ENCODE peak calls at places on chromosome 12, in seven cellular contexts. B, G, P, J, I, S and O are unnamed samples.

GRCh38 chr12:108046135-108046534 is 83.0 kb upstream of the WSCD2 start:
- DNase-seq in B (no peak), G (no peak), P (no peak), J (no peak), I (no peak), S (no peak), O (no peak)

GRCh38 chr12:49068879-49069506 is 786 bp downstream of the RHEBL1 start:
- DNase-seq in B (no peak), G (no peak), P (no peak), J (no peak), I (no peak), S (no peak), O (no peak)

GRCh38 chr12:64706366-64706765 is 52.8 kb downstream of the GNS start:
- DNase-seq in B (no peak), G (no peak), P (no peak), J (no peak), I (no peak), S (no peak), O (no peak)

GRCh38 chr12:115946092-115946491 is 331.4 kb downstream of the MED13L start:
- DNase-seq in B (no peak), G (no peak), P (no peak), J (no peak), I (no peak), S (no peak), O (no peak)

GRCh38 chr12:127548123-127548553 is 718.8 kb upstream of the TMEM132C start:
- DNase-seq in B (no peak), G (no peak), P (no peak), J (no peak), I (no peak), S (peak), O (no peak)

GRCh38 chr12:49901026-49901425 is 2.7 kb downstream of the FAIM2 start:
- DNase-seq in B (no peak), G (no peak), P (no peak), J (no peak), I (peak), S (no peak), O (no peak)

GRCh38 chr12:116044181-116044580 is 233.3 kb downstream of the MED13L start:
- DNase-seq in B (no peak), G (no peak), P (no peak), J (no peak), I (no peak), S (no peak), O (no peak)

GRCh38 chr12:105084251-105085250 is at the start of gene ALDH1L2:
- DNase-seq in B (no peak), G (peak), P (peak), J (peak), I (peak), S (peak), O (no peak)

GRCh38 chr12:115380509-115381120 is 696.6 kb upstream of the TBX3 start:
- DNase-seq in B (no peak), G (no peak), P (no peak), J (no peak), I (no peak), S (no peak), O (no peak)

GRCh38 chr12:93593833-93594232 is 21.4 kb downstream of the SOCS2 start:
- DNase-seq in B (peak), G (no peak), P (no peak), J (no peak), I (no peak), S (no peak), O (no peak)

GRCh38 chr12:66011731-66012130 is 118.8 kb downstream of the LLPH start:
- DNase-seq in B (no peak), G (no peak), P (peak), J (no peak), I (no peak), S (peak), O (no peak)

GRCh38 chr12:101563197-101563596 is 31.6 kb upstream of the MYBPC1 start:
- DNase-seq in B (no peak), G (peak), P (no peak), J (no peak), I (no peak), S (no peak), O (no peak)

GRCh38 chr12:108856428-108857157 is 790 bp downstream of the SSH1 start:
- DNase-seq in B (peak), G (peak), P (peak), J (peak), I (peak), S (peak), O (no peak)

GRCh38 chr12:94689646-94690036 is 39.3 kb upstream of the TMCC3 start:
- DNase-seq in B (no peak), G (no peak), P (peak), J (no peak), I (no peak), S (no peak), O (no peak)

GRCh38 chr12:6033546-6033945 is 88.5 kb upstream of the ANO2 start:
- DNase-seq in B (no peak), G (no peak), P (no peak), J (no peak), I (no peak), S (no peak), O (no peak)

GRCh38 chr12:130879781-130880389 is 8.0 kb downstream of the RAN start:
- DNase-seq in B (peak), G (no peak), P (no peak), J (no peak), I (no peak), S (no peak), O (no peak)

GRCh38 chr12:10304161-10304574 is 3.5 kb upstream of the KLRD1 start:
- DNase-seq in B (no peak), G (peak), P (peak), J (no peak), I (no peak), S (peak), O (no peak)

GRCh38 chr12:64104376-64104775 is 117.7 kb downstream of the KICS2 start:
- DNase-seq in B (no peak), G (peak), P (peak), J (no peak), I (no peak), S (no peak), O (no peak)

GRCh38 chr12:127145929-127146789 is 1120.8 kb upstream of the TMEM132C start:
- DNase-seq in B (no peak), G (peak), P (peak), J (peak), I (peak), S (peak), O (peak)

GRCh38 chr12:108826807-108827721 is 30.3 kb downstream of the SSH1 start:
- DNase-seq in B (no peak), G (no peak), P (no peak), J (no peak), I (no peak), S (peak), O (no peak)

GRCh38 chr12:116609715-116610114 is 50.5 kb downstream of the MAP1LC3B2 start:
- DNase-seq in B (peak), G (no peak), P (peak), J (no peak), I (no peak), S (no peak), O (no peak)

GRCh38 chr12:54009171-54010052 is 627 bp downstream of the HOXC8 start:
- DNase-seq in B (no peak), G (no peak), P (no peak), J (no peak), I (no peak), S (no peak), O (no peak)

GRCh38 chr12:118983147-118983824 is 1.9 kb downstream of the SRRM4 start:
- DNase-seq in B (no peak), G (no peak), P (no peak), J (no peak), I (no peak), S (no peak), O (no peak)
- TF ChIP-seq CTCF in B (no peak), G (no peak), P (no peak), J (no peak), I (no peak), S (no peak), O (peak)

DNA sequence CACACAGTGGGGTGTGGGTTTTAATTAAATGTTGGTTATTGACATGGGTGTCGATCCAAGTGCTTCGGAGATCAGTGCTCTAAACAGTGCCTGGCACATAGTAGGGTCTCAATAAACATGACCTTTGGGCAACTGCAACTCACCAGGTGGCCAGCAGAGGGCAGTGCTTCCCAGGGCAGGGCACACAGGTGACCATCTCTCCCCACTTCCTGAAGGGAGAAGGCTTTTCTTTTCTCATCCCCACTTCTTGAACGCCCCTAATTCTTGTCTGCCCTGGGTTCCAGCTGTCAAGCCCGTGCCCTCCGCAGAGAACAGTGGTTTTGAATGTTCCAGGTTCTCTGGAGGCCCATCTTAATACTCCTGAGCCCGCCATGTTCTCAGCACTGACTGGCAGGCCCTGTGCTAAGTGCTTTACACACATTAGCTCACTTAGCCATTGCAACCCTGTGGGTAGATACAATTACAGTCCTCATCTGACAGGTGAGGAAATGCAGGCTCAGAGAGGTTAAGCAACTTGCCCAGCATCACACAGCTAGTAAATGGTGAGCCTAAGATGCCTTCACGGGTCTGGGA is 16.3 kb downstream of the RAPGEF3 start:
- DNase-seq in B (peak), G (peak), P (peak), J (peak), I (peak), S (no peak), O (peak)
- TF ChIP-seq CTCF in B (peak), G (peak), P (peak), J (no peak), I (peak), S (peak), O (peak)

GRCh38 chr12:96075560-96075959 is 40.2 kb upstream of the LTA4H start:
- DNase-seq in B (no peak), G (no peak), P (no peak), J (no peak), I (no peak), S (no peak), O (no peak)
- TF ChIP-seq CTCF in B (no peak), G (no peak), P (no peak), J (no peak), I (no peak), S (no peak), O (no peak)

DNA sequence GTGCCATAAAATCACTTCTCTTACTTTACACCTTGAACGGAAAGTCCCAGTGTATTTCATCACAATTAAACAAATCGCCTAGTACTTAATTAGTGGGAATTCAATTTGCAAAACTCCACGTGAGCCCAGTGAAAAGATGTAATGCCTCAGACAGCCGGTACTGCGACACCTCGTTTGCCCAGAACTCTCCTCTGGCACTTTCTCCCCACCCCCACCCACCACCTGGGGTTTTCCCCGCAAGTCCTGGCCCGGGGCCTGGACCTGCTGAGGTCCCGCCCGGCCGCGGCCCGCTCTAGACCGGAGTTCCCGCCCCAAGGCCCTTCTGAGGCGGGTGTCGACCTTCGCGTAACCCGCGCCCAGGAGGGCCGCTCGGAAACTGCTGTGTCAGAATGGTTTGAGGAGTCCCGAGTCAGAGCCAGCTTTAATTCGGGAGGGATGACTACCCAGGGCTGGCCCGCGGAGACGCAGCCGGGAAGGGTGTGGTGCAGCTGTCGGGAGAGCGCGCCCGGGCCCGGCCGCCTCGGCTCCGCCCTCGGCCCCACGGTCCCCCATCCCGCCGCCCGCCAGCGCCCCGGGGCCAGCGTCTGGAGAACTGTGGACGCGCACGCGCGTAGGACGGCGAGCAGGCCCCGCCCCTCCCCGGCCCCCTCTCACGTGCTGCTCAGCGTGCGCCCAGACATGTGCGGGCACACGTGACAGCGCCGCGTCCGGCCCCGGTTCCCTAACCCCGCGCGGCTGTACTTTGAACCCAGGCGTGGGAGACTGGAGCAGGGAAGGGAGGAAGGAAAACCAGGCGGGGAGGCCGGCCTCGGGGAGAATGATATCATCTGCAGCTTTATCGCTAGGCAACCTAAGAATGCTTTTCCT is 10.8 kb downstream of the BHLHE41 start:
- DNase-seq in B (no peak), G (peak), P (peak), J (peak), I (peak), S (peak), O (peak)
- TF ChIP-seq CTCF in B (no peak), G (peak), P (peak), J (no peak), I (peak), S (peak), O (no peak)

GRCh38 chr12:12477532-12477890 is 85.2 kb downstream of the DUSP16 start:
- DNase-seq in B (no peak), G (no peak), P (no peak), J (no peak), I (no peak), S (no peak), O (no peak)
- TF ChIP-seq CTCF in B (no peak), G (no peak), P (no peak), J (no peak), I (no peak), S (no peak), O (no peak)

DNA sequence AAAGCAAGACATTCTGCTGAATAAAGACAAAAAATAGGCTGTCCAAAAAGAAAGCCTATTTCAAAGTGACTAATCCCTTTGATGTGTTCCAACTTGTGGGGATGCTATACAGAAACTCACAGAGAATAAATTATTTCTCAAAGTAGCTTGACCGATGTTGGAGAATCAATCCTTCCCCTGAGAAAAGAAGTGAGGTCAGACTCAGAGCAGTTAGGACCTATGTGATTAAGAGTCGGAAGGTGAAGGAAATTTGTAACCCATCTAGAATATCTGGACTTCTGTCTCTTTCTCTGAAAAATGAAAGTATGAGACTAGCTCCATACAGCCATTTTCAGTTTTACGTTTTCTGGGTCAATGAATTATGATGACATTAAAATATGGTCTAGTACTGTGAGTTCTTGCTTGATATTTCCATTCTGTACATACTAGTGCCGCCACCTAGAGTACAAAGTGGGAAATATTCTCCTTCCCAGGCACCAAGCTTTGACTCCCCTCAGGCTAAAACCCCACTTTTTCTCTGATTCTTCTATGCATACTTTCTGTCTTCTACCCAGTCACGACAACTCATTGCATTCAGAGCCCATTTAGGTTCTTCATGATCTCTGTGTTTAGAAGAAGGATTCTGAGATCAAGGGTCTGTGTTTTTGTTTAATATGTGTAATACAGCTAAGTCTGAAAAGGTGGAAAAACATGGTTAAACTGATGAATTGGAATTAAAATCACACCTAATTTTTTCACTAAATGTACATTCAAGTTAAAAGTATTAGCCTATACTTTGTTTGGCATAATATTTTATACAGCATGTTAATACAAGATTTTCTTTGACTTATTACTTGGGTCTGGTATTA is 6.9 kb upstream of the NTS start:
- DNase-seq in B (peak), G (peak), P (peak), J (no peak), I (no peak), S (peak), O (no peak)
- TF ChIP-seq CTCF in B (peak), G (peak), P (peak), J (no peak), I (peak), S (peak), O (peak)